ENCODE peak calls at places on chromosomes 16 and 17, in four cellular contexts. One of them, this sample, is unnamed.

GRCh38 chr16:86325360-86325759 is 185.0 kb upstream of the FOXF1 start:
- DNase-seq in suprapubic skin: no peak
- DNase-seq in IMR-90: no peak
- DNase-seq in HepG2: no peak
- DNase-seq in this sample: no peak

GRCh38 chr17:61461586-61461966 is 9.4 kb downstream of the TBX4 start:
- DNase-seq in suprapubic skin: peak; percentile 54
- DNase-seq in IMR-90: no peak
- DNase-seq in HepG2: peak; percentile 70
- DNase-seq in this sample: no peak

GRCh38 chr17:77286641-77287431 is 146.1 kb downstream of the SEC14L1 start:
- DNase-seq in suprapubic skin: peak; percentile 88
- DNase-seq in IMR-90: peak; percentile 18
- DNase-seq in HepG2: peak; percentile 100
- DNase-seq in this sample: no peak

GRCh38 chr17:77019955-77020379 is 120.8 kb upstream of the SEC14L1 start:
- DNase-seq in suprapubic skin: no peak
- DNase-seq in IMR-90: no peak
- DNase-seq in HepG2: peak; percentile 35
- DNase-seq in this sample: no peak

GRCh38 chr17:81230043-81230820 is 7.5 kb upstream of the CEP131 start:
- DNase-seq in suprapubic skin: no peak
- DNase-seq in IMR-90: no peak
- DNase-seq in HepG2: no peak
- DNase-seq in this sample: no peak

GRCh38 chr16:55031481-55031880 is 100.8 kb downstream of the IRX5 start:
- DNase-seq in suprapubic skin: no peak
- DNase-seq in IMR-90: no peak
- DNase-seq in HepG2: no peak
- DNase-seq in this sample: no peak

GRCh38 chr16:49632798-49633189 is 223.1 kb downstream of the ZNF423 start:
- DNase-seq in suprapubic skin: no peak
- DNase-seq in IMR-90: no peak
- DNase-seq in HepG2: no peak
- DNase-seq in this sample: no peak

GRCh38 chr17:57271821-57272220 is 15.5 kb downstream of the MSI2 start:
- DNase-seq in suprapubic skin: peak; percentile 57
- DNase-seq in IMR-90: no peak
- DNase-seq in HepG2: no peak
- DNase-seq in this sample: no peak

GRCh38 chr17:41329279-41329925 is 13.9 kb upstream of the KRTAP17-1 start:
- DNase-seq in suprapubic skin: no peak
- DNase-seq in IMR-90: peak; percentile 56
- DNase-seq in HepG2: peak; percentile 52
- DNase-seq in this sample: no peak

GRCh38 chr16:27202923-27203428 is 350 bp upstream of the KDM8 start:
- DNase-seq in suprapubic skin: no peak
- DNase-seq in IMR-90: no peak
- DNase-seq in HepG2: no peak
- DNase-seq in this sample: no peak

GRCh38 chr16:70162041-70162451 is 11.5 kb upstream of the CLEC18C start:
- DNase-seq in suprapubic skin: no peak
- DNase-seq in IMR-90: peak; percentile 80
- DNase-seq in HepG2: peak; percentile 77
- DNase-seq in this sample: peak; percentile 57

GRCh38 chr16:88716201-88716600 is 9.9 kb downstream of the CTU2 start:
- DNase-seq in suprapubic skin: no peak
- DNase-seq in IMR-90: no peak
- DNase-seq in HepG2: no peak
- DNase-seq in this sample: no peak

GRCh38 chr16:65601781-65602180 is 479.9 kb upstream of the CDH11 start:
- DNase-seq in suprapubic skin: no peak
- DNase-seq in IMR-90: no peak
- DNase-seq in HepG2: no peak
- DNase-seq in this sample: no peak

GRCh38 chr17:82840431-82840831 is 609 bp upstream of the ZNF750 start:
- DNase-seq in suprapubic skin: no peak
- DNase-seq in IMR-90: no peak
- DNase-seq in HepG2: no peak
- DNase-seq in this sample: no peak

GRCh38 chr16:72840591-72841381 is 207.1 kb downstream of the ZFHX3 start:
- DNase-seq in suprapubic skin: no peak
- DNase-seq in IMR-90: peak; percentile 40
- DNase-seq in HepG2: no peak
- DNase-seq in this sample: no peak

GRCh38 chr17:1179635-1180433 is at the start of gene ABR:
- DNase-seq in suprapubic skin: peak; percentile 85
- DNase-seq in IMR-90: peak; percentile 26
- DNase-seq in HepG2: no peak
- DNase-seq in this sample: no peak

GRCh38 chr17:61492759-61493526 is 40.7 kb downstream of the TBX4 start:
- DNase-seq in suprapubic skin: no peak
- DNase-seq in IMR-90: peak; percentile 56
- DNase-seq in HepG2: peak; percentile 79
- DNase-seq in this sample: no peak

GRCh38 chr16:15811778-15812750 is 44.8 kb downstream of the MYH11 start:
- DNase-seq in suprapubic skin: no peak
- DNase-seq in IMR-90: peak; percentile 86
- DNase-seq in HepG2: no peak
- DNase-seq in this sample: peak; percentile 38

GRCh38 chr16:80931985-80932720 is 74.5 kb downstream of the CMC2 start:
- DNase-seq in suprapubic skin: peak; percentile 87
- DNase-seq in IMR-90: peak; percentile 35
- DNase-seq in HepG2: peak; percentile 23
- DNase-seq in this sample: no peak

GRCh38 chr16:73020409-73020884 is 27.5 kb downstream of the ZFHX3 start:
- DNase-seq in suprapubic skin: no peak
- DNase-seq in IMR-90: peak; percentile 92
- DNase-seq in HepG2: peak; percentile 92
- DNase-seq in this sample: peak; percentile 95

GRCh38 chr16:55820615-55821014 is 12.3 kb downstream of the CES1 start:
- DNase-seq in suprapubic skin: peak; percentile 64
- DNase-seq in IMR-90: no peak
- DNase-seq in HepG2: no peak
- DNase-seq in this sample: no peak

GRCh38 chr17:51154176-51154575 is 817 bp downstream of the NME1 start:
- DNase-seq in suprapubic skin: no peak
- DNase-seq in IMR-90: peak; percentile 20
- DNase-seq in HepG2: no peak
- DNase-seq in this sample: no peak

GRCh38 chr16:86211800-86212199 is 298.5 kb upstream of the FOXF1 start:
- DNase-seq in suprapubic skin: no peak
- DNase-seq in IMR-90: no peak
- DNase-seq in HepG2: no peak
- DNase-seq in this sample: no peak

GRCh38 chr17:81494984-81495383 is 17.6 kb downstream of the ACTG1 start:
- DNase-seq in suprapubic skin: no peak
- DNase-seq in IMR-90: no peak
- DNase-seq in HepG2: no peak
- DNase-seq in this sample: no peak

GRCh38 chr17:32496348-32497078 is 9.7 kb downstream of the CDK5R1 start:
- DNase-seq in suprapubic skin: no peak
- DNase-seq in IMR-90: peak; percentile 68
- DNase-seq in HepG2: no peak
- DNase-seq in this sample: no peak

GRCh38 chr16:72856797-72857196 is 191.1 kb downstream of the ZFHX3 start:
- DNase-seq in suprapubic skin: no peak
- DNase-seq in IMR-90: no peak
- DNase-seq in HepG2: peak; percentile 53
- DNase-seq in this sample: no peak

GRCh38 chr16:72983728-72984350 is 64.1 kb downstream of the ZFHX3 start:
- DNase-seq in suprapubic skin: peak; percentile 35
- DNase-seq in IMR-90: no peak
- DNase-seq in HepG2: no peak
- DNase-seq in this sample: no peak

GRCh38 chr17:70405492-70406220 is 236.3 kb downstream of the KCNJ2 start:
- DNase-seq in suprapubic skin: no peak
- DNase-seq in IMR-90: peak; percentile 97
- DNase-seq in HepG2: no peak
- DNase-seq in this sample: peak; percentile 92

GRCh38 chr17:42623732-42624596 is 14.5 kb downstream of the TUBG1 start:
- DNase-seq in suprapubic skin: no peak
- DNase-seq in IMR-90: peak; percentile 38
- DNase-seq in HepG2: no peak
- DNase-seq in this sample: no peak

GRCh38 chr17:17713839-17714238 is 32.6 kb downstream of the RAI1 start:
- DNase-seq in suprapubic skin: no peak
- DNase-seq in IMR-90: peak; percentile 55
- DNase-seq in HepG2: peak; percentile 61
- DNase-seq in this sample: no peak

GRCh38 chr17:57463103-57463885 is 207.0 kb downstream of the MSI2 start:
- DNase-seq in suprapubic skin: no peak
- DNase-seq in IMR-90: peak; percentile 95
- DNase-seq in HepG2: peak; percentile 30
- DNase-seq in this sample: peak; percentile 74

GRCh38 chr16:30346286-30346685 is 8.8 kb downstream of the CD2BP2 start:
- DNase-seq in suprapubic skin: no peak
- DNase-seq in IMR-90: no peak
- DNase-seq in HepG2: no peak
- DNase-seq in this sample: no peak

GRCh38 chr17:67469208-67469980 is 92.3 kb downstream of the PITPNC1 start:
- DNase-seq in suprapubic skin: no peak
- DNase-seq in IMR-90: peak; percentile 28
- DNase-seq in HepG2: peak; percentile 36
- DNase-seq in this sample: no peak

GRCh38 chr17:77644981-77645380 is 313.5 kb upstream of the TNRC6C start:
- DNase-seq in suprapubic skin: peak; percentile 41
- DNase-seq in IMR-90: no peak
- DNase-seq in HepG2: no peak
- DNase-seq in this sample: no peak

GRCh38 chr16:1831537-1832075 is 4.6 kb downstream of the FAHD1 start:
- DNase-seq in suprapubic skin: peak; percentile 55
- DNase-seq in IMR-90: no peak
- DNase-seq in HepG2: no peak
- DNase-seq in this sample: no peak

GRCh38 chr17:10920511-10920910 is 82.6 kb upstream of the PIRT start:
- DNase-seq in suprapubic skin: no peak
- DNase-seq in IMR-90: no peak
- DNase-seq in HepG2: no peak
- DNase-seq in this sample: no peak

DNA sequence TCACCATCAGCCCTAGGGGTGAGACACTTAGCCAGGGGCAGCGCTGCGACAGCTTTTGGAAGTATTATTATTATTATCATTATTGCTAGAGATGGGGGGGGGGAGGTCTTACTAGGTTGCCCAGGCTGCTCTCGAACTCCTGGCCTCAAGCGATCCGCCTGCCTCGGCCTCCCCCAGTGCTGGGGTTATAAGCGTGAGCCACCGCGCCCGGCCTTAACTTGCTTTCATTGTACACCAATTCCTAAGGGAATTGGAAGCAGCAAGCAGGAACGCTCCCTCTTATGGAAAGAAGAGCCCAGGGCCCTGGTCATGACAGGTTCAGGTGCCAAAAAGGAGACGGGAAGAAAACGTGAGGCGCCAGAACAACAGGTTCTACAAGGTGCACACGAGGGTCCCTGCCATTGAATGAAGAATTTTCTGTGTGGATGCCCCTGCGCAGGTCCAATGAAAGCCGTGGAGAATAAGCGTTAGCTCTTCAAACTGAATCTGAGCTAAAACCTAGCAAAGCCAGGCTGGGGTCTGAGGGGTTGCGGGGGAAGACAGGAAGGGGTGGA is 522 bp upstream of the RPL38 start:
- DNase-seq in suprapubic skin: no peak
- DNase-seq in IMR-90: no peak
- DNase-seq in HepG2: no peak
- DNase-seq in this sample: no peak
- H3K4me3 ChIP-seq in suprapubic skin: peak overlapping the region; percentile 93
- H3K4me3 ChIP-seq in IMR-90: no peak overlapping the region
- H3K4me3 ChIP-seq in HepG2: no peak overlapping the region
- H3K4me3 ChIP-seq in this sample: no peak overlapping the region

GRCh38 chr16:68447721-68448359 is 468 bp downstream of the SMPD3 start:
- DNase-seq in suprapubic skin: no peak
- DNase-seq in IMR-90: no peak
- DNase-seq in HepG2: no peak
- DNase-seq in this sample: no peak
- H3K4me3 ChIP-seq in suprapubic skin: peak overlapping the region; percentile 52
- H3K4me3 ChIP-seq in IMR-90: peak overlapping the region; percentile 22
- H3K4me3 ChIP-seq in HepG2: peak overlapping the region; percentile 70
- H3K4me3 ChIP-seq in this sample: peak overlapping the region; percentile 16

GRCh38 chr17:72119963-72120877 is 600 bp upstream of the SOX9 start:
- DNase-seq in suprapubic skin: peak; percentile 81
- DNase-seq in IMR-90: peak; percentile 91
- DNase-seq in HepG2: peak; percentile 79
- DNase-seq in this sample: no peak
- H3K4me3 ChIP-seq in suprapubic skin: peak overlapping the region; percentile 61
- H3K4me3 ChIP-seq in IMR-90: peak overlapping the region; percentile 95
- H3K4me3 ChIP-seq in HepG2: peak overlapping the region; percentile 100
- H3K4me3 ChIP-seq in this sample: peak overlapping the region; percentile 96

GRCh38 chr17:74205274-74205673 is 1.8 kb downstream of the RPL38 start:
- DNase-seq in suprapubic skin: no peak
- DNase-seq in IMR-90: no peak
- DNase-seq in HepG2: no peak
- DNase-seq in this sample: no peak
- H3K4me3 ChIP-seq in suprapubic skin: peak overlapping the region; percentile 93
- H3K4me3 ChIP-seq in IMR-90: no peak overlapping the region
- H3K4me3 ChIP-seq in HepG2: peak overlapping the region; percentile 99
- H3K4me3 ChIP-seq in this sample: no peak overlapping the region

DNA sequence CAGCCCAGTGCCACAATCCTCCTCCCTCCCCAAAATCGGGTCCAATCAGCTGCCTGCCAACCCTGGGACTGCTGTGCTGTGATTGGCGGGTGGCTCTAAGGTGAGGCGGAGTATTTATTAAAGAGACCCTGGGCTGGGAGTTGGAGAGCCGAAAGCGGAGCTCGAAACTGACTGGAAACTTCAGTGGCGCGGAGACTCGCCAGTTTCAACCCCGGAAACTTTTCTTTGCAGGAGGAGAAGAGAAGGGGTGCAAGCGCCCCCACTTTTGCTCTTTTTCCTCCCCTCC is at the start of gene SOX9:
- DNase-seq in suprapubic skin: peak; percentile 91
- DNase-seq in IMR-90: peak; percentile 96
- DNase-seq in HepG2: peak; percentile 98
- DNase-seq in this sample: peak; percentile 81
- H3K4me3 ChIP-seq in suprapubic skin: peak within 1 kb of the TSS; percentile 61
- H3K4me3 ChIP-seq in IMR-90: peak within 1 kb of the TSS; percentile 95
- H3K4me3 ChIP-seq in HepG2: peak within 1 kb of the TSS; percentile 100
- H3K4me3 ChIP-seq in this sample: peak within 1 kb of the TSS; percentile 96

DNA sequence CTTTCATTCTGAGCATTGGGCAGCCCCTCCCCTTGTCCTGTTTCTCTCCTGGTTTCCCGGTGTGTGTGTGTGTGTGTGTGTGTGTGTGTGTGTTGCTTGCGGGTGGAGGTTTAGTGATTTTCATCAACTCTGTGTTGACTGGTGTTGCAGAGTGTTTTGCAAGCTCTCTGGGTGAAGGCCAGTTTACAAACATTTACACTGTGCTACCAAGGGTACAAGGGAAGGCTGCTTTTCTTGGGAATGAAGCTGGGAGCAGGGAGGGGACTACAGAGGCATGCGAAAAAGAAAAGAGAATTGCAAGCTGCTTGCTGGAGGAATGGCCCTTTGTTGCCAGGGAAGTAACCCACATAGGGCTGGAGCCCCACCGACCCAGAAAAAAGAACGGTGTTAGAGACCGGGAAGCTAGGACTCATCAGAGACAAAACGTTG is 29.6 kb downstream of the HS3ST3B1 start:
- DNase-seq in suprapubic skin: no peak
- DNase-seq in IMR-90: no peak
- DNase-seq in HepG2: peak; percentile 65
- DNase-seq in this sample: no peak
- H3K4me3 ChIP-seq in suprapubic skin: no peak overlapping the region
- H3K4me3 ChIP-seq in IMR-90: no peak overlapping the region
- H3K4me3 ChIP-seq in HepG2: no peak overlapping the region
- H3K4me3 ChIP-seq in this sample: no peak overlapping the region